ENCODE peak calls at places on chromosome 19, in ten cellular contexts. R is cardiac fibroblast; H is Peyer's patch; S is psoas muscle; B is activated T-cell treated with anti-CD3 and anti-CD28 coated beads for 48 hours; T is LoVo; P is cardiac muscle cell; G is HS-5; O is activated CD4-positive, alpha-beta T cell treated with anti-CD3 and anti-CD28 coated beads, Interleukin-2, amount 50 U/mL, for 24 hours; I is AG04450. E is an unnamed sample.

GRCh38 chr19:3320354-3320670 is 46.1 kb upstream of the NFIC start:
- DNase-seq in R (no peak), H (no peak), S (no peak), B (no peak), T (no peak), P (no peak), G (no peak), O (no peak), I (no peak), E (no peak)

GRCh38 chr19:7152568-7152967 is 83.1 kb downstream of the ZNF557 start:
- DNase-seq in R (no peak), H (no peak), S (no peak), B (no peak), T (no peak), P (no peak), G (no peak), O (no peak), I (no peak), E (no peak)

GRCh38 chr19:14218615-14219330 is 12.8 kb upstream of the ADGRL1 start:
- DNase-seq in R (peak), H (no peak), S (no peak), B (no peak), T (no peak), P (no peak), G (no peak), O (no peak), I (no peak), E (no peak)

GRCh38 chr19:21912654-21913053 is 76.7 kb upstream of the ZNF43 start:
- DNase-seq in R (no peak), H (no peak), S (no peak), B (no peak), T (no peak), P (no peak), G (no peak), O (no peak), I (no peak), E (no peak)

GRCh38 chr19:1237027-1237659 is 662 bp downstream of the CBARP start:
- DNase-seq in R (no peak), H (no peak), S (no peak), B (no peak), T (no peak), P (no peak), G (no peak), O (no peak), I (no peak), E (no peak)

GRCh38 chr19:6667114-6667627 is 2.8 kb downstream of the TNFSF14 start:
- DNase-seq in R (no peak), H (no peak), S (no peak), B (peak), T (no peak), P (no peak), G (no peak), O (no peak), I (no peak), E (no peak)

GRCh38 chr19:7792286-7792685 is 29.2 kb downstream of the CLEC4M start:
- DNase-seq in R (peak), H (no peak), S (no peak), B (no peak), T (no peak), P (peak), G (no peak), O (no peak), I (no peak), E (no peak)

GRCh38 chr19:12834976-12835757 is 788 bp upstream of the RTBDN start:
- DNase-seq in R (peak), H (no peak), S (no peak), B (peak), T (no peak), P (peak), G (no peak), O (no peak), I (no peak), E (no peak)

GRCh38 chr19:41530761-41531301 is 45.1 kb upstream of the CEACAM21 start:
- DNase-seq in R (peak), H (no peak), S (no peak), B (no peak), T (no peak), P (no peak), G (no peak), O (no peak), I (no peak), E (no peak)

GRCh38 chr19:28966737-28967401 is 246.1 kb downstream of the UQCRFS1 start:
- DNase-seq in R (peak), H (no peak), S (no peak), B (no peak), T (no peak), P (no peak), G (no peak), O (no peak), I (no peak), E (no peak)

GRCh38 chr19:5492813-5493409 is 37.7 kb downstream of the ZNRF4 start:
- DNase-seq in R (no peak), H (no peak), S (no peak), B (no peak), T (no peak), P (no peak), G (no peak), O (no peak), I (no peak), E (no peak)

GRCh38 chr19:9914315-9915207 is 21.8 kb downstream of the OLFM2 start:
- DNase-seq in R (peak), H (peak), S (peak), B (peak), T (peak), P (peak), G (peak), O (peak), I (peak), E (peak)

GRCh38 chr19:34732548-34733255 is 1.3 kb upstream of the ZNF181 start:
- DNase-seq in R (no peak), H (no peak), S (no peak), B (no peak), T (no peak), P (no peak), G (no peak), O (no peak), I (no peak), E (no peak)

GRCh38 chr19:47405197-47405550 is 14.2 kb downstream of the MEIS3 start:
- DNase-seq in R (no peak), H (no peak), S (no peak), B (no peak), T (no peak), P (no peak), G (no peak), O (no peak), I (no peak), E (no peak)

GRCh38 chr19:7535993-7536685 is 622 bp downstream of the PNPLA6 start:
- DNase-seq in R (no peak), H (no peak), S (no peak), B (no peak), T (no peak), P (no peak), G (no peak), O (no peak), I (no peak), E (no peak)

GRCh38 chr19:2441096-2441752 is 13.8 kb upstream of the TIMM13 start:
- DNase-seq in R (no peak), H (no peak), S (no peak), B (no peak), T (no peak), P (no peak), G (no peak), O (no peak), I (no peak), E (no peak)

GRCh38 chr19:32309711-32310390 is 35.6 kb upstream of the ZNF507 start:
- DNase-seq in R (no peak), H (no peak), S (no peak), B (no peak), T (no peak), P (no peak), G (no peak), O (no peak), I (no peak), E (no peak)

GRCh38 chr19:17579523-17580244 is 24.2 kb downstream of the COLGALT1 start:
- DNase-seq in R (peak), H (peak), S (peak), B (no peak), T (peak), P (peak), G (no peak), O (no peak), I (no peak), E (no peak)

GRCh38 chr19:39929750-39930149 is 4.7 kb downstream of the FCGBP start:
- DNase-seq in R (no peak), H (no peak), S (no peak), B (no peak), T (no peak), P (no peak), G (no peak), O (no peak), I (no peak), E (no peak)

GRCh38 chr19:46384396-46384795 is 29.0 kb downstream of the CCDC8 start:
- DNase-seq in R (no peak), H (peak), S (no peak), B (no peak), T (no peak), P (no peak), G (no peak), O (no peak), I (no peak), E (no peak)

GRCh38 chr19:55528030-55528801 is 8.7 kb downstream of the SBK2 start:
- DNase-seq in R (no peak), H (no peak), S (no peak), B (no peak), T (no peak), P (no peak), G (no peak), O (no peak), I (no peak), E (no peak)

GRCh38 chr19:46844067-46844489 is 6.6 kb downstream of the AP2S1 start:
- DNase-seq in R (peak), H (no peak), S (peak), B (no peak), T (no peak), P (no peak), G (no peak), O (no peak), I (no peak), E (no peak)

GRCh38 chr19:46076951-46077814 is 36.4 kb upstream of the IGFL4 start:
- DNase-seq in R (peak), H (peak), S (no peak), B (peak), T (peak), P (peak), G (peak), O (peak), I (peak), E (no peak)

GRCh38 chr19:12628040-12629022 is 17.6 kb downstream of the ZNF791 start:
- DNase-seq in R (peak), H (no peak), S (no peak), B (no peak), T (no peak), P (no peak), G (no peak), O (no peak), I (no peak), E (no peak)

GRCh38 chr19:58400638-58400915 is 5.1 kb downstream of the RNF225 start:
- DNase-seq in R (no peak), H (no peak), S (no peak), B (no peak), T (no peak), P (no peak), G (no peak), O (no peak), I (no peak), E (no peak)

GRCh38 chr19:8355631-8356402 is 8.1 kb upstream of the ANGPTL4 start:
- DNase-seq in R (peak), H (peak), S (peak), B (no peak), T (peak), P (no peak), G (peak), O (no peak), I (no peak), E (no peak)

GRCh38 chr19:13995878-13996765 is 10.0 kb downstream of the RFX1 start:
- DNase-seq in R (no peak), H (no peak), S (peak), B (no peak), T (no peak), P (no peak), G (no peak), O (no peak), I (no peak), E (no peak)

GRCh38 chr19:21158523-21159135 is 16.8 kb downstream of the ZNF431 start:
- DNase-seq in R (peak), H (no peak), S (no peak), B (no peak), T (no peak), P (no peak), G (no peak), O (no peak), I (peak), E (no peak)

GRCh38 chr19:7191946-7192691 is 102.1 kb downstream of the INSR start:
- DNase-seq in R (no peak), H (no peak), S (no peak), B (peak), T (no peak), P (no peak), G (no peak), O (peak), I (no peak), E (peak)

GRCh38 chr19:16470541-16470910 is 1.2 kb downstream of the EPS15L1 start:
- DNase-seq in R (peak), H (no peak), S (no peak), B (no peak), T (no peak), P (no peak), G (no peak), O (no peak), I (no peak), E (no peak)

E was measured in effector memory CD8-positive, alpha-beta T cell.